ENCODE peak calls at places on chromosomes 2 and 18, in eight cellular contexts. E, Q, I, V, C, R, H and D are unnamed samples.

GRCh38 chr18:10514621-10515020 is 11.2 kb upstream of the NAPG start:
- DNase-seq in E (no peak), Q (no peak), I (no peak), V (no peak), C (no peak), R (no peak), H (no peak), D (no peak)

GRCh38 chr2:120480346-120480902 is 134.5 kb downstream of the INHBB start:
- DNase-seq in E (peak), Q (no peak), I (peak), V (no peak), C (no peak), R (no peak), H (peak), D (no peak)

GRCh38 chr2:131646669-131647297 is 119.1 kb downstream of the CCDC74A start:
- DNase-seq in E (no peak), Q (no peak), I (peak), V (peak), C (no peak), R (no peak), H (no peak), D (no peak)

GRCh38 chr2:41806286-41806685 is 241.5 kb upstream of the PKDCC start:
- DNase-seq in E (no peak), Q (no peak), I (no peak), V (no peak), C (no peak), R (no peak), H (no peak), D (no peak)

GRCh38 chr2:61967262-61967661 is 61.8 kb downstream of the COMMD1 start:
- DNase-seq in E (no peak), Q (no peak), I (peak), V (no peak), C (no peak), R (no peak), H (no peak), D (no peak)

GRCh38 chr18:28281400-28281799 is 104.5 kb upstream of the CDH2 start:
- DNase-seq in E (no peak), Q (no peak), I (no peak), V (no peak), C (peak), R (no peak), H (no peak), D (no peak)

GRCh38 chr2:205695460-205695979 is 13.2 kb downstream of the NRP2 start:
- DNase-seq in E (no peak), Q (no peak), I (peak), V (peak), C (peak), R (no peak), H (no peak), D (no peak)

GRCh38 chr2:9627310-9627709 is 3.5 kb downstream of the YWHAQ start:
- DNase-seq in E (no peak), Q (no peak), I (no peak), V (no peak), C (no peak), R (no peak), H (no peak), D (no peak)

GRCh38 chr2:234422242-234422641 is 74.6 kb downstream of the ARL4C start:
- DNase-seq in E (no peak), Q (peak), I (peak), V (peak), C (no peak), R (peak), H (no peak), D (no peak)

GRCh38 chr2:238278626-238279323 is 9.6 kb downstream of the PER2 start:
- DNase-seq in E (no peak), Q (no peak), I (no peak), V (no peak), C (no peak), R (no peak), H (no peak), D (no peak)

GRCh38 chr2:19667085-19667484 is 234.7 kb downstream of the TTC32 start:
- DNase-seq in E (no peak), Q (no peak), I (peak), V (peak), C (no peak), R (no peak), H (no peak), D (no peak)

GRCh38 chr2:33443272-33443829 is 33.1 kb upstream of the RASGRP3 start:
- DNase-seq in E (no peak), Q (peak), I (peak), V (peak), C (no peak), R (no peak), H (no peak), D (no peak)

GRCh38 chr18:57026316-57026715 is 120.6 kb upstream of the BOD1L2 start:
- DNase-seq in E (no peak), Q (peak), I (no peak), V (no peak), C (no peak), R (no peak), H (no peak), D (no peak)

GRCh38 chr2:69770193-69770702 is 28.3 kb downstream of the ANXA4 start:
- DNase-seq in E (no peak), Q (peak), I (peak), V (peak), C (no peak), R (peak), H (no peak), D (no peak)

GRCh38 chr2:59584958-59585357 is 968.5 kb downstream of the BCL11A start:
- DNase-seq in E (no peak), Q (no peak), I (no peak), V (no peak), C (peak), R (peak), H (no peak), D (no peak)

GRCh38 chr18:9429662-9429993 is 45.7 kb upstream of the RALBP1 start:
- DNase-seq in E (no peak), Q (peak), I (peak), V (peak), C (no peak), R (no peak), H (no peak), D (no peak)

GRCh38 chr2:236449167-236449586 is 120.4 kb upstream of the ACKR3 start:
- DNase-seq in E (no peak), Q (no peak), I (no peak), V (no peak), C (no peak), R (no peak), H (no peak), D (no peak)

GRCh38 chr2:13040043-13040442 is 323.3 kb downstream of the TRIB2 start:
- DNase-seq in E (no peak), Q (no peak), I (no peak), V (no peak), C (no peak), R (no peak), H (no peak), D (no peak)

GRCh38 chr2:23596316-23596885 is 211.4 kb downstream of the KLHL29 start:
- DNase-seq in E (no peak), Q (no peak), I (peak), V (peak), C (no peak), R (no peak), H (no peak), D (no peak)

GRCh38 chr2:85704800-85705679 is 10.9 kb downstream of the GNLY start:
- DNase-seq in E (no peak), Q (no peak), I (peak), V (no peak), C (no peak), R (no peak), H (no peak), D (no peak)

GRCh38 chr2:27710640-27711430 is 47.1 kb downstream of the SLC4A1AP start:
- DNase-seq in E (no peak), Q (no peak), I (peak), V (peak), C (no peak), R (no peak), H (no peak), D (no peak)

GRCh38 chr2:102401868-102402267 is 21.1 kb upstream of the IL18RAP start:
- DNase-seq in E (no peak), Q (no peak), I (no peak), V (no peak), C (no peak), R (no peak), H (no peak), D (no peak)

GRCh38 chr2:200306969-200307811 is 697 bp downstream of the SPATS2L start:
- DNase-seq in E (no peak), Q (peak), I (peak), V (peak), C (peak), R (peak), H (peak), D (no peak)

GRCh38 chr18:31648966-31649429 is 35.4 kb downstream of the B4GALT6 start:
- DNase-seq in E (no peak), Q (peak), I (peak), V (peak), C (no peak), R (peak), H (no peak), D (peak)

GRCh38 chr18:23694642-23695430 is 5.6 kb downstream of the LAMA3 start:
- DNase-seq in E (no peak), Q (no peak), I (no peak), V (no peak), C (no peak), R (no peak), H (no peak), D (no peak)

GRCh38 chr18:45103319-45104070 is 422.8 kb downstream of the SETBP1 start:
- DNase-seq in E (no peak), Q (no peak), I (no peak), V (no peak), C (no peak), R (no peak), H (no peak), D (peak)

GRCh38 chr2:68675470-68675869 is 32.1 kb downstream of the PROKR1 start:
- DNase-seq in E (no peak), Q (no peak), I (no peak), V (no peak), C (no peak), R (no peak), H (no peak), D (no peak)

GRCh38 chr2:168432565-168433186 is 23.4 kb upstream of the CERS6 start:
- DNase-seq in E (no peak), Q (no peak), I (no peak), V (no peak), C (no peak), R (no peak), H (no peak), D (peak)

GRCh38 chr18:54647176-54647575 is 56.1 kb downstream of the DYNAP start:
- DNase-seq in E (no peak), Q (no peak), I (peak), V (peak), C (peak), R (peak), H (no peak), D (no peak)

GRCh38 chr2:232574674-232575403 is 24.4 kb downstream of the EIF4E2 start:
- DNase-seq in E (no peak), Q (peak), I (no peak), V (no peak), C (no peak), R (peak), H (no peak), D (no peak)

GRCh38 chr2:155645771-155646170 is 686.8 kb downstream of the NR4A2 start:
- DNase-seq in E (no peak), Q (no peak), I (no peak), V (peak), C (no peak), R (no peak), H (no peak), D (no peak)

GRCh38 chr2:33673937-33674336 is 74.8 kb upstream of the FAM98A start:
- DNase-seq in E (no peak), Q (no peak), I (peak), V (peak), C (no peak), R (peak), H (no peak), D (no peak)

GRCh38 chr2:223269386-223269785 is 217.4 kb downstream of the KCNE4 start:
- DNase-seq in E (no peak), Q (no peak), I (no peak), V (no peak), C (no peak), R (no peak), H (no peak), D (no peak)

GRCh38 chr2:42196070-42196402 is 26.9 kb downstream of the EML4 start:
- DNase-seq in E (no peak), Q (no peak), I (no peak), V (no peak), C (no peak), R (no peak), H (no peak), D (no peak)

GRCh38 chr18:57776767-57777166 is 26.3 kb downstream of the ATP8B1 start:
- DNase-seq in E (no peak), Q (no peak), I (peak), V (peak), C (no peak), R (no peak), H (no peak), D (no peak)

GRCh38 chr2:172859821-172860707 is 124.4 kb downstream of the RAPGEF4 start:
- DNase-seq in E (no peak), Q (no peak), I (peak), V (no peak), C (no peak), R (no peak), H (no peak), D (no peak)

GRCh38 chr2:158893057-158893456 is 75.4 kb upstream of the TANC1 start:
- DNase-seq in E (no peak), Q (peak), I (peak), V (peak), C (no peak), R (peak), H (no peak), D (no peak)

GRCh38 chr2:126657636-126658315 is 1.8 kb downstream of the GYPC start:
- DNase-seq in E (peak), Q (peak), I (peak), V (peak), C (peak), R (peak), H (peak), D (peak)
- H3K4me3 ChIP-seq in E (peak), Q (peak), I (no peak), V (peak), C (peak), R (no peak), H (peak), D (peak)

GRCh38 chr18:26655614-26656400 is 107.5 kb upstream of the KCTD1 start:
- DNase-seq in E (no peak), Q (peak), I (peak), V (peak), C (peak), R (peak), H (peak), D (no peak)
- TF ChIP-seq CTCF in E (no peak), Q (no peak), I (peak), V (no peak), C (peak), R (no peak), H (peak), D (no peak)

GRCh38 chr2:204541637-204542036 is 3.6 kb upstream of the PARD3B start:
- DNase-seq in E (no peak), Q (no peak), I (no peak), V (no peak), C (no peak), R (no peak), H (no peak), D (no peak)

GRCh38 chr2:204545861-204546773 is 842 bp downstream of the PARD3B start:
- DNase-seq in E (no peak), Q (no peak), I (no peak), V (no peak), C (peak), R (peak), H (peak), D (no peak)

GRCh38 chr2:204542967-204543608 is 2.2 kb upstream of the PARD3B start:
- DNase-seq in E (no peak), Q (no peak), I (no peak), V (no peak), C (no peak), R (no peak), H (no peak), D (no peak)

GRCh38 chr2:204550738-204551137 is 5.5 kb downstream of the PARD3B start:
- DNase-seq in E (no peak), Q (peak), I (peak), V (peak), C (no peak), R (no peak), H (no peak), D (no peak)

GRCh38 chr2:204544961-204545860 is at the start of gene PARD3B:
- DNase-seq in E (peak), Q (peak), I (peak), V (peak), C (peak), R (peak), H (peak), D (no peak)
- H3K4me3 ChIP-seq in E (peak), Q (peak), I (peak), V (peak), C (peak), R (peak), H (peak), D (peak)

GRCh38 chr2:25337276-25337675 is 4.4 kb downstream of the DNMT3A start:
- DNase-seq in E (no peak), Q (no peak), I (no peak), V (no peak), C (no peak), R (no peak), H (no peak), D (no peak)
- TF ChIP-seq CTCF in E (no peak), Q (no peak), I (no peak), V (no peak), C (no peak), R (no peak), H (no peak), D (no peak)

DNA sequence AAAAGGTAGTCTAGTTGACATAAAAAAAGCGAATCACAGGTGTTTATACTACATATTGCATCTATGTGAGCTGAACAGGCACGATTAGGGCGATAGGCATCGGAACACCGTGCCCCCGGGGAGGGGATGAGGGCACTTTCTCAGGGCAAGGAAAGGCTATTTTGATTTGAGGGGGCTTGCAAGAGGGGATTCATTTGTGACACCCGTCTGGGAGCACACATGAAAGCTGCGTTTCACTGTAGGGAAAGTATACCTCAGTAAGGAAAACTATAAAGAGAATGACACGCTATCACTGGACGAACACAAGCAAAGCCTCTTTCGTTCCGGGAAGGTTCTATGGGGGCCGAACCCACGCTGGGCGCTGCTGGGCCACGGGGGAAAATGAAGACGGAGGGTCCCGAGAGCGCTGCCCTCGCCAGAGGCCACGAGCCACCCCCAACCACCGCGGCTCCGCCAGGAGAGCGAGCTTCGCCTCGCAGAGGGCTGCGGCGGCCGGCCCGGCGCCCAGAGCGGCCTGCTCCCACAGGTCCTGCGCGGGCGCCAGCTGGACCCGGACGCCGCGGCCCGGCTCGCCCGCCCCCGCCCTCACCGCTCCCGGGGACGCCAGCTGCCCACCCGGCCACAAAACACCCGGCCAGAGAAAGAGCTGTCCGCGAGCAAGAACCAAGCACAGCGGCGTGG is 894 bp downstream of the PTPN2 start:
- DNase-seq in E (no peak), Q (no peak), I (no peak), V (no peak), C (no peak), R (peak), H (no peak), D (no peak)
- H3K4me3 ChIP-seq in E (peak), Q (peak), I (peak), V (peak), C (peak), R (peak), H (peak), D (peak)

GRCh38 chr2:96819101-96819875 is 3.2 kb downstream of the CNNM3 start:
- DNase-seq in E (no peak), Q (no peak), I (no peak), V (no peak), C (peak), R (peak), H (peak), D (no peak)

GRCh38 chr2:96816836-96817702 is 1.0 kb downstream of the CNNM3 start:
- DNase-seq in E (no peak), Q (no peak), I (peak), V (peak), C (peak), R (no peak), H (no peak), D (no peak)

GRCh38 chr2:96817882-96818281 is 1.8 kb downstream of the CNNM3 start:
- DNase-seq in E (no peak), Q (no peak), I (no peak), V (no peak), C (no peak), R (no peak), H (no peak), D (no peak)

GRCh38 chr2:96815326-96816126 is 542 bp upstream of the CNNM3 start:
- DNase-seq in E (no peak), Q (peak), I (peak), V (peak), C (peak), R (peak), H (no peak), D (no peak)

GRCh38 chr2:96816127-96816835 is at the start of gene CNNM3:
- DNase-seq in E (peak), Q (peak), I (peak), V (peak), C (peak), R (peak), H (peak), D (peak)
- TF ChIP-seq CTCF in E (peak), Q (peak), I (peak), V (peak), C (peak), R (peak), H (peak), D (peak)

DNA sequence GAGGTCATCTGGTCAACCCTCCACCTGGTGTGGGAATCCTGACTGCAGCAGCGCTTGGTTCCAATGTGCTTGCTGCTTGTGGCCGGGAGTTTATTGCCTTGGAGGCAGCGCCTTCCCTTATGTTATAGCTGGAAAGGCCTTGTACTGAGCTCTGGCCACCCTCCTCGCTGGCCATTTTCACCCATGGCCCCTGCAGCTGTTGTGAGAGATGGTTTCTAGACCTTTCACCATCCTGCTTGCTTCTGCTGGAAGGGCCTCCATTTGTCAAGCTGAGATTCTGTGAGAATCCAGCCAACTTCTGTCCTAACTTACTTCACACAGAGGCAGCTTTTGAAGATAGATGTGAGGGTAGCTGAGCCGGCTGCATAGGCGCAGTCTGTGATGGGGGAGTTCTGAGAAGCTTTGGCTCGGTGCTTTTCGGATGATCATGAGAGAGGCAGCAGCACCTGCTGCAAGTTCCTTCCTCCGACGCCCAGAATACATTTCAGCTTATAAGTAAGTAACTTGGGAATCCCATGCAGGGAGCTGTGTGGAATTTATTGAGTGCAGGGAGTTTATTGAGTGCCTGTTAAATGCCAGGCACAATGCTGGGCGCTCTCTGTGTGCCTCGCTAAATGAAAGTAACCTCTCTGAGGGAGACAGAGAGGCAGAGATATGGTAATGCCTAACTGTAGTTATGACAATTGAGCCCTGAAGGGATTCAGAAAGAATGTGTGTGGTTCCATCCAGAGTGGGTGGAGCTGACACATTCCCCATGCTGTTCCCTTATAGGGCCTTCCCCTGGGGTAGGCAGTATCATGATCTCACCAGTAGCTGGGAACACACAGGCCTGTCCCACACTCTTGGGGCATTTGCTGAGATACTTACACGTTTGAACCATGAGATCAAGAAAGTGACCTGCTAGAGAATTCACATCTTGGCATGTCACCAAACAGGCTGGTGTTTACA is 8.9 kb downstream of the CTIF start:
- DNase-seq in E (peak), Q (peak), I (peak), V (peak), C (peak), R (peak), H (no peak), D (no peak)
- H3K4me3 ChIP-seq in E (no peak), Q (no peak), I (no peak), V (no peak), C (no peak), R (no peak), H (no peak), D (no peak)